ENCODE peak calls at places on chromosomes 2 and 18, in seven cellular contexts. W is effector memory CD4-positive, alpha-beta T cell; D is PC-3; R is astrocyte; Q is psoas muscle; B is endodermal cell; E is IMR-90. A is an unnamed sample.

GRCh38 chr18:25223211-25223610 is 128.8 kb downstream of the ZNF521 start:
- DNase-seq in Q (no peak), E (no peak), B (peak; percentile 86), R (no peak), D (no peak), W (no peak), A (no peak)

GRCh38 chr18:52001106-52001505 is 338.9 kb upstream of the DCC start:
- DNase-seq in R (no peak), E (no peak), Q (no peak), D (no peak), W (no peak), B (no peak), A (no peak)

GRCh38 chr2:37782721-37783438 is 111.4 kb upstream of the CDC42EP3 start:
- DNase-seq in D (peak; percentile 62), W (no peak), Q (no peak), B (no peak), E (peak; percentile 56), R (no peak), A (no peak)

GRCh38 chr18:63073481-63073880 is 246.1 kb downstream of the BCL2 start:
- DNase-seq in Q (no peak), B (no peak), D (peak; percentile 54), W (no peak), E (no peak), R (no peak), A (peak; percentile 12)

GRCh38 chr2:159904127-159904564 is 106.1 kb upstream of the CD302 start:
- DNase-seq in D (no peak), Q (peak; percentile 16), E (no peak), R (no peak), B (no peak), W (peak; percentile 37), A (peak; percentile 53)

GRCh38 chr18:24992491-24992890 is 359.5 kb downstream of the ZNF521 start:
- DNase-seq in D (peak; percentile 42), B (no peak), W (no peak), E (peak; percentile 55), R (peak; percentile 25), Q (no peak), A (no peak)

GRCh38 chr2:8249191-8249590 is 432.7 kb upstream of the ID2 start:
- DNase-seq in W (no peak), B (no peak), R (no peak), E (no peak), D (no peak), Q (peak; percentile 41), A (no peak)

GRCh38 chr18:27315001-27315400 is 129.9 kb upstream of the CHST9 start:
- DNase-seq in Q (no peak), D (peak; percentile 2), W (no peak), B (no peak), E (no peak), R (no peak), A (no peak)

GRCh38 chr2:50863218-50863617 is 168.7 kb downstream of the NRXN1 start:
- DNase-seq in B (no peak), E (no peak), W (no peak), D (no peak), R (no peak), Q (no peak), A (no peak)

GRCh38 chr18:10377956-10378355 is 76.5 kb upstream of the APCDD1 start:
- DNase-seq in B (no peak), Q (no peak), E (peak; percentile 88), W (no peak), D (no peak), R (peak; percentile 81), A (no peak)

GRCh38 chr2:230312638-230313037 is 14.4 kb upstream of the SP140L start:
- DNase-seq in W (no peak), D (peak; percentile 44), Q (no peak), B (no peak), E (peak; percentile 51), R (peak; percentile 38), A (no peak)

GRCh38 chr2:45329045-45329677 is 281.9 kb downstream of the SRBD1 start:
- DNase-seq in Q (no peak), R (peak; percentile 26), B (peak; percentile 86), W (no peak), D (peak; percentile 53), E (peak; percentile 45), A (no peak)

GRCh38 chr18:697012-697411 is 15.4 kb downstream of the ENOSF1 start:
- DNase-seq in W (no peak), Q (no peak), R (no peak), E (no peak), B (no peak), D (no peak), A (no peak)

GRCh38 chr2:145692971-145693478 is 1173.1 kb upstream of the ZEB2 start:
- DNase-seq in W (no peak), D (peak; percentile 94), E (peak; percentile 90), Q (no peak), R (peak; percentile 98), B (no peak), A (no peak)

GRCh38 chr2:61177727-61178549 is 15.9 kb downstream of the C2orf74 start:
- DNase-seq in W (peak; percentile 14), Q (peak; percentile 24), D (peak; percentile 19), R (peak; percentile 15), E (peak; percentile 10), B (peak; percentile 78), A (peak; percentile 39)

GRCh38 chr2:157229572-157229971 is 27.9 kb upstream of the GALNT5 start:
- DNase-seq in E (peak; percentile 94), R (peak; percentile 94), D (peak; percentile 42), Q (no peak), B (no peak), W (no peak), A (no peak)

GRCh38 chr2:18266188-18266587 is 294.3 kb downstream of the RDH14 start:
- DNase-seq in W (no peak), E (no peak), D (no peak), B (no peak), R (no peak), Q (no peak), A (no peak)

GRCh38 chr2:10169581-10169980 is 47.0 kb downstream of the RRM2 start:
- DNase-seq in E (peak; percentile 19), R (peak; percentile 39), Q (no peak), B (peak; percentile 38), W (no peak), D (no peak), A (no peak)

GRCh38 chr2:30232801-30233130 is 1.4 kb downstream of the LBH start:
- DNase-seq in W (no peak), Q (no peak), D (no peak), E (no peak), R (no peak), B (no peak), A (peak; percentile 57)

GRCh38 chr2:57878573-57878910 is 168.1 kb upstream of the VRK2 start:
- DNase-seq in R (no peak), Q (no peak), B (no peak), W (no peak), E (no peak), D (no peak), A (no peak)
- H3K4me1 ChIP-seq in R (peaks cover 3% of the 10 kb centered on the region), Q (no peaks in the 10 kb centered on the region), B (no peaks in the 10 kb centered on the region), W (no peaks in the 10 kb centered on the region), E (no peaks in the 10 kb centered on the region), D (peaks cover 85% of the 10 kb centered on the region), A (no peaks in the 10 kb centered on the region)

GRCh38 chr2:233950078-233950825 is 33.1 kb downstream of the TRPM8 start:
- DNase-seq in B (no peak), W (no peak), D (no peak), R (no peak), E (no peak), Q (no peak), A (no peak)

GRCh38 chr2:233944722-233945121 is 27.5 kb downstream of the TRPM8 start:
- DNase-seq in R (no peak), D (no peak), B (no peak), Q (no peak), W (no peak), E (no peak), A (no peak)

GRCh38 chr2:233942731-233943130 is 25.6 kb downstream of the TRPM8 start:
- DNase-seq in D (no peak), E (no peak), W (no peak), R (no peak), B (no peak), Q (no peak), A (no peak)

GRCh38 chr2:233940376-233941276 is 23.5 kb downstream of the TRPM8 start:
- DNase-seq in R (no peak), Q (no peak), E (no peak), W (no peak), D (no peak), B (no peak), A (no peak)

DNA sequence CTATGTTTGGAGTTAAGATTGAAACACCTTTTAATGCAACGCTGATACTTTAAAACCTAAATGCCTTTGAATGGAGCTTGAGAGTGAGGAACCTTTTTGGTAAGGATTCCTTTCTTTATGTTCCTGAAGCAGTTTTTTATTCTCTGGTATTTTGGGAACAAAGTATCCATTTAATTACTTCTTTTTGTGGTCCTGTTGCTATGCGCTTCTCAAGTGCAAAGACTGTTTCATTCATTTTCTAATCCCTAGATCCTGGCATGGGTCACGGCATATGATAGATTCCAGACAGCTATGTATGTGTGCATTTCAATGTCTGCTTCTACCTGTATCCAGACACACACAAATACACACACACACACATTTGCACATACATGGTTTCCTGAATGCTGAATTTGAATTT is 28.0 kb downstream of the TRPM8 start:
- DNase-seq in W (no peak), D (no peak), B (no peak), E (no peak), R (no peak), Q (no peak), A (no peak)
- H3K27me3 ChIP-seq in W (no peaks in the 10 kb centered on the region), D (no peaks in the 10 kb centered on the region), B (no peaks in the 10 kb centered on the region), E (peaks cover 13% of the 10 kb centered on the region), R (peaks cover 9% of the 10 kb centered on the region), Q (no peaks in the 10 kb centered on the region), A (no peaks in the 10 kb centered on the region)

GRCh38 chr18:78686976-78687685 is 292.5 kb upstream of the SALL3 start:
- DNase-seq in E (no peak), W (no peak), B (no peak), Q (no peak), R (no peak), D (no peak), A (no peak)
- H3K9me3 ChIP-seq in E (peaks cover 49% of the 10 kb centered on the region), W (no peaks in the 10 kb centered on the region), B (no peaks in the 10 kb centered on the region), Q (no peaks in the 10 kb centered on the region), R (peaks cover 7% of the 10 kb centered on the region), D (no peaks in the 10 kb centered on the region), A (no peaks in the 10 kb centered on the region)

GRCh38 chr2:224957540-224958465 is 84.5 kb downstream of the DOCK10 start:
- DNase-seq in R (no peak), E (no peak), W (no peak), B (no peak), Q (no peak), D (no peak), A (no peak)
- H3K4me1 ChIP-seq in R (no peaks in the 10 kb centered on the region), E (no peaks in the 10 kb centered on the region), W (peaks cover 29% of the 10 kb centered on the region), B (no peaks in the 10 kb centered on the region), Q (peaks cover 7% of the 10 kb centered on the region), D (no peaks in the 10 kb centered on the region), A (peaks cover 42% of the 10 kb centered on the region)

A was measured in naive thymus-derived CD4-positive, alpha-beta T cell.